ENCODE peak calls at places on chromosomes 12 and 14, in six cellular contexts. K, I, N, A, J and H are unnamed samples.

GRCh38 chr14:50447491-50447890 is 50.8 kb upstream of the CDKL1 start:
- DNase-seq in K (no peak), I (peak; percentile 45), N (peak; percentile 67), A (no peak), J (no peak), H (no peak)

GRCh38 chr14:78530078-78530477 is 359.9 kb downstream of the NRXN3 start:
- DNase-seq in K (no peak), I (peak; percentile 0), N (peak; percentile 3), A (peak; percentile 3), J (no peak), H (no peak)

GRCh38 chr12:63420206-63420644 is 248.1 kb downstream of the DPY19L2 start:
- DNase-seq in K (peak; percentile 13), I (peak; percentile 56), N (peak; percentile 20), A (peak; percentile 78), J (no peak), H (no peak)

GRCh38 chr14:24080888-24081738 is 9.8 kb downstream of the CPNE6 start:
- DNase-seq in K (no peak), I (no peak), N (peak; percentile 18), A (peak; percentile 6), J (peak; percentile 49), H (peak; percentile 36)

GRCh38 chr14:103545915-103546650 is 16.4 kb downstream of the BAG5 start:
- DNase-seq in K (no peak), I (no peak), N (no peak), A (no peak), J (no peak), H (no peak)

GRCh38 chr12:19759229-19759628 is 319.9 kb downstream of the AEBP2 start:
- DNase-seq in K (no peak), I (peak; percentile 77), N (peak; percentile 66), A (peak; percentile 77), J (no peak), H (no peak)

GRCh38 chr12:40202095-40203059 is 22.4 kb upstream of the LRRK2 start:
- DNase-seq in K (no peak), I (peak; percentile 20), N (no peak), A (no peak), J (no peak), H (no peak)

GRCh38 chr12:109706747-109707469 is 6.7 kb upstream of the FAM222A start:
- DNase-seq in K (no peak), I (no peak), N (no peak), A (no peak), J (no peak), H (no peak)

GRCh38 chr12:104662203-104662602 is 205.5 kb downstream of the CHST11 start:
- DNase-seq in K (no peak), I (peak; percentile 94), N (no peak), A (no peak), J (no peak), H (no peak)

GRCh38 chr12:86456241-86456640 is 200.1 kb upstream of the MGAT4C start:
- DNase-seq in K (no peak), I (no peak), N (peak; percentile 16), A (no peak), J (no peak), H (no peak)

GRCh38 chr12:48160807-48161206 is 3.5 kb upstream of the ASB8 start:
- DNase-seq in K (no peak), I (no peak), N (no peak), A (no peak), J (no peak), H (no peak)

GRCh38 chr14:75971509-75971908 is 10.3 kb downstream of the TGFB3 start:
- DNase-seq in K (no peak), I (no peak), N (no peak), A (no peak), J (no peak), H (no peak)

GRCh38 chr12:112126000-112126431 is 656 bp downstream of the TRAFD1 start:
- DNase-seq in K (no peak), I (no peak), N (no peak), A (peak; percentile 25), J (no peak), H (no peak)

GRCh38 chr14:76081642-76082041 is 70.1 kb upstream of the GPATCH2L start:
- DNase-seq in K (no peak), I (no peak), N (no peak), A (no peak), J (no peak), H (no peak)

GRCh38 chr14:63308723-63309317 is 9.9 kb downstream of the GPHB5 start:
- DNase-seq in K (no peak), I (peak; percentile 7), N (peak; percentile 10), A (no peak), J (no peak), H (no peak)

GRCh38 chr12:70831538-70831937 is 89.0 kb downstream of the PTPRR start:
- DNase-seq in K (no peak), I (peak; percentile 29), N (peak; percentile 70), A (no peak), J (no peak), H (no peak)

GRCh38 chr12:131511391-131511802 is 199.5 kb upstream of the SFSWAP start:
- DNase-seq in K (no peak), I (no peak), N (peak; percentile 5), A (no peak), J (peak; percentile 27), H (peak; percentile 33)

GRCh38 chr12:23099104-23099503 is 474.1 kb downstream of the ETNK1 start:
- DNase-seq in K (no peak), I (no peak), N (no peak), A (no peak), J (no peak), H (no peak)

GRCh38 chr12:121124402-121125109 is 8.1 kb upstream of the P2RX7 start:
- DNase-seq in K (peak; percentile 55), I (peak; percentile 93), N (peak; percentile 98), A (peak; percentile 88), J (no peak), H (no peak)

GRCh38 chr14:53929871-53930685 is 26.5 kb downstream of the BMP4 start:
- DNase-seq in K (no peak), I (no peak), N (peak; percentile 22), A (no peak), J (no peak), H (no peak)

GRCh38 chr14:49954171-49954631 is 61.3 kb downstream of the ARF6 start:
- DNase-seq in K (no peak), I (peak; percentile 73), N (no peak), A (no peak), J (no peak), H (no peak)

GRCh38 chr12:120259418-120260202 is 5.9 kb downstream of the PXN start:
- DNase-seq in K (peak; percentile 41), I (peak; percentile 89), N (no peak), A (no peak), J (no peak), H (no peak)

GRCh38 chr12:99768758-99769157 is 121.2 kb downstream of the GARIN6 start:
- DNase-seq in K (no peak), I (no peak), N (no peak), A (no peak), J (no peak), H (no peak)

GRCh38 chr14:69694730-69695663 is 71.9 kb upstream of the SRSF5 start:
- DNase-seq in K (no peak), I (no peak), N (peak; percentile 8), A (no peak), J (no peak), H (no peak)

GRCh38 chr12:42234970-42235369 is 3.1 kb downstream of the YAF2 start:
- DNase-seq in K (no peak), I (no peak), N (no peak), A (no peak), J (no peak), H (no peak)

GRCh38 chr14:89578048-89578619 is 161.1 kb upstream of the FOXN3 start:
- DNase-seq in K (peak; percentile 4), I (peak; percentile 57), N (peak; percentile 3), A (no peak), J (no peak), H (no peak)

GRCh38 chr12:69099201-69099837 is 140.1 kb upstream of the CPSF6 start:
- DNase-seq in K (no peak), I (no peak), N (no peak), A (peak; percentile 5), J (no peak), H (no peak)

GRCh38 chr12:33115716-33116115 is 219.1 kb upstream of the PKP2 start:
- DNase-seq in K (no peak), I (no peak), N (peak; percentile 60), A (no peak), J (no peak), H (no peak)

GRCh38 chr12:46218509-46219095 is 50.2 kb downstream of the SLC38A1 start:
- DNase-seq in K (no peak), I (no peak), N (peak; percentile 50), A (no peak), J (no peak), H (no peak)

GRCh38 chr14:43540948-43541347 is 966.1 kb downstream of the FSCB start:
- DNase-seq in K (no peak), I (no peak), N (no peak), A (no peak), J (no peak), H (no peak)

GRCh38 chr14:90785474-90785873 is 30.8 kb downstream of the TTC7B start:
- DNase-seq in K (no peak), I (no peak), N (no peak), A (peak; percentile 12), J (no peak), H (no peak)

GRCh38 chr14:67491741-67492504 is 3.4 kb upstream of the TMEM229B start:
- DNase-seq in K (no peak), I (peak; percentile 17), N (no peak), A (no peak), J (no peak), H (no peak)

GRCh38 chr14:57732886-57733285 is 133.0 kb downstream of the SLC35F4 start:
- DNase-seq in K (no peak), I (peak; percentile 43), N (no peak), A (peak; percentile 56), J (no peak), H (no peak)

GRCh38 chr12:130391186-130391585 is 53.5 kb downstream of the PIWIL1 start:
- DNase-seq in K (no peak), I (no peak), N (no peak), A (no peak), J (no peak), H (no peak)

GRCh38 chr12:113135178-113136127 is at the start of gene RASAL1:
- DNase-seq in K (no peak), I (no peak), N (peak; percentile 20), A (no peak), J (peak; percentile 44), H (no peak)

GRCh38 chr14:86574026-86574777 is 1044.3 kb downstream of the FLRT2 start:
- DNase-seq in K (peak; percentile 20), I (peak; percentile 10), N (peak; percentile 11), A (peak; percentile 23), J (no peak), H (no peak)

GRCh38 chr14:52917732-52918131 is 33.1 kb downstream of the FERMT2 start:
- DNase-seq in K (peak; percentile 24), I (no peak), N (no peak), A (no peak), J (no peak), H (peak; percentile 19)